ENCODE peak calls at places on chromosomes 7 and 10, in four cellular contexts. N is H1, U is H9, Q is trophoblast cell. R is an unnamed sample.

GRCh38 chr7:55977831-55978230 is 13.4 kb downstream of the NIPSNAP2 start:
- DNase-seq in N (no peak), U (no peak), Q (no peak), R (no peak)

GRCh38 chr10:74292871-74293427 is 141.9 kb downstream of the ADK start:
- DNase-seq in N (no peak), U (no peak), Q (no peak), R (no peak)

GRCh38 chr7:155392726-155393570 is 65.0 kb upstream of the EN2 start:
- DNase-seq in N (no peak), U (no peak), Q (peak; percentile 82), R (no peak)

GRCh38 chr7:134562136-134562535 is 13.2 kb downstream of the AKR1B15 start:
- DNase-seq in N (no peak), U (no peak), Q (no peak), R (no peak)

GRCh38 chr10:52027055-52027454 is 287.0 kb upstream of the DKK1 start:
- DNase-seq in N (no peak), U (no peak), Q (no peak), R (no peak)

GRCh38 chr7:158695726-158696452 is 8.7 kb downstream of the NCAPG2 start:
- DNase-seq in N (no peak), U (peak; percentile 33), Q (peak; percentile 27), R (peak; percentile 67)

GRCh38 chr7:158374586-158374985 is 213.0 kb downstream of the PTPRN2 start:
- DNase-seq in N (no peak), U (no peak), Q (no peak), R (no peak)

GRCh38 chr10:32314588-32314987 is 32.4 kb downstream of the EPC1 start:
- DNase-seq in N (no peak), U (no peak), Q (no peak), R (no peak)

GRCh38 chr7:36949711-36950600 is 225.7 kb upstream of the AOAH start:
- DNase-seq in N (no peak), U (no peak), Q (no peak), R (peak; percentile 16)

GRCh38 chr7:149874644-149875028 is 867 bp downstream of the ATP6V0E2 start:
- DNase-seq in N (no peak), U (peak; percentile 16), Q (no peak), R (no peak)

GRCh38 chr10:28841625-28842024 is 164.3 kb downstream of the BAMBI start:
- DNase-seq in N (no peak), U (no peak), Q (no peak), R (no peak)
- H2BK120ac ChIP-seq in N (no peak overlapping the region), U (no peak overlapping the region), Q (no peak overlapping the region), R (no peak overlapping the region)

DNA sequence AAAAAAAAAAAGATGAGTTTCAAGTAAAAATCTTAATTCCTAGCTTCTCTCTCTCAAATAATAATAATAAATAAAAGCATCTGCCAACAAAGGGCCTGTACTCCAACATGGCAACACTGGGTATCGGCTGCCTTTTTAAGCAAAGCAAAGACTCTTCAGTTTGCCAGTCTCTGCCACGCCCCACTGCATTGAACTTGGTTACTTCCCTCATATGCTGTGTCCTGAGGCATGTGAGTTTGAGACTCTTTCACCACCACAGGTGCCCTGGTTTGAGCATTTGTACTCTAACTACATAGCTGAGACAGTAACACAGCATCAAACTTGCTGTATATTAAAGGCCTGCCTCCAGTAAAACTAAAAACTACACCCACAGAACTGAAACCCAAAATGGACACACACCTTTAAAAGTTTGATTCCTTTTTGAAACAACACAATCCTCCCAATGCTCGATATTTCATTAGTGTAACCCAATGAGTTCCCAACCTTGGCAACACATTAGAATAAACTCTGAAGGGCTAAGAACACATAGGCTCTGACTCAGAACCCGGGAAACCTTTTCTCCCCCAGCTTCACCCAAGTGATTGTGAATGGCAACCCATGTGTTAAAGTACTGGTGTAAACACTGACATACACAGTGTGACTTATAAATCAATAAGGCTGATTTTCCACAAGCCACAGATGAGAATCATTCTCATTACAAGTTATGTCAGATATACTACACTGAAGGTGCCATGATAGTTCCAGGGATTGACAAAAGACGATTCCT is 12.0 kb downstream of the JAZF1 start:
- DNase-seq in N (no peak), U (no peak), Q (no peak), R (no peak)
- H3K4ac ChIP-seq in N (no peak overlapping the region), U (no peak overlapping the region), Q (no peak overlapping the region), R (no peak overlapping the region)

DNA sequence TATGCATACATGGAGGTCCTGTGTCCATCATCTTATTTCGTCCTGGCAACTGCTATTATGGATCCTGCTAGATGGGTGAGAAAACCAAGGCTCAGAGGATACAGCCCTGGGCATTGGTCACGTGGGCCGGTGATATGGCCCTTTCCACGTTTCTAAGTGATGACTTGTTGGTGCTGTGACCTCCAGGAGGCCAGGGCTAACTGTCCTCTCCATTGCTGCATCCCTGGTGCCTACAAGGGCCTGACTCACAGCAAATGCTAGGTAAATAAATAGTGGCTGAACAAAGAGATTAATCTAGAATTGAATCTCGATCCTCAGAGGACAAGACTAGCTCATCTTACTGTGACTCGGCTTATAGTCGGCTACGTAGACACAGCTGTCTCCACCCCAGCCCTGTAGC is 78.6 kb downstream of the FAM53B start:
- DNase-seq in N (no peak), U (no peak), Q (peak; percentile 44), R (no peak)
- H3K79me2 ChIP-seq in N (no peaks in the 10 kb centered on the region), U (no peaks in the 10 kb centered on the region), Q (peaks cover 3% of the 10 kb centered on the region), R (no peaks in the 10 kb centered on the region)

GRCh38 chr10:369441-370221 is 234.4 kb downstream of the ZMYND11 start:
- DNase-seq in N (no peak), U (no peak), Q (no peak), R (no peak)
- H2BK120ac ChIP-seq in N (no peak overlapping the region), U (no peak overlapping the region), Q (peak overlapping the region; percentile 98), R (no peak overlapping the region)

GRCh38 chr7:24819916-24820689 is 62.8 kb upstream of the GSDME start:
- DNase-seq in N (no peak), U (peak; percentile 80), Q (peak; percentile 85), R (peak; percentile 92)

GRCh38 chr7:24820730-24821044 is 63.4 kb upstream of the GSDME start:
- DNase-seq in N (no peak), U (no peak), Q (no peak), R (no peak)

GRCh38 chr7:24824896-24825295 is 67.6 kb upstream of the GSDME start:
- DNase-seq in N (no peak), U (no peak), Q (no peak), R (no peak)

GRCh38 chr7:24824400-24824799 is 67.1 kb upstream of the GSDME start:
- DNase-seq in N (no peak), U (no peak), Q (no peak), R (no peak)

GRCh38 chr7:24821045-24821853 is 64.0 kb upstream of the GSDME start:
- DNase-seq in N (no peak), U (no peak), Q (peak; percentile 90), R (peak; percentile 30)
- H3K4ac ChIP-seq in N (no peak overlapping the region), U (no peak overlapping the region), Q (no peak overlapping the region), R (no peak overlapping the region)

GRCh38 chr7:17912050-17912449 is 28.2 kb downstream of the SNX13 start:
- DNase-seq in N (no peak), U (no peak), Q (no peak), R (no peak)

GRCh38 chr7:17913250-17913649 is 27.0 kb downstream of the SNX13 start:
- DNase-seq in N (no peak), U (no peak), Q (no peak), R (no peak)

GRCh38 chr7:17907014-17907413 is 33.3 kb downstream of the SNX13 start:
- DNase-seq in N (no peak), U (no peak), Q (no peak), R (no peak)

GRCh38 chr7:17912536-17913235 is 27.6 kb downstream of the SNX13 start:
- DNase-seq in N (no peak), U (no peak), Q (no peak), R (no peak)

DNA sequence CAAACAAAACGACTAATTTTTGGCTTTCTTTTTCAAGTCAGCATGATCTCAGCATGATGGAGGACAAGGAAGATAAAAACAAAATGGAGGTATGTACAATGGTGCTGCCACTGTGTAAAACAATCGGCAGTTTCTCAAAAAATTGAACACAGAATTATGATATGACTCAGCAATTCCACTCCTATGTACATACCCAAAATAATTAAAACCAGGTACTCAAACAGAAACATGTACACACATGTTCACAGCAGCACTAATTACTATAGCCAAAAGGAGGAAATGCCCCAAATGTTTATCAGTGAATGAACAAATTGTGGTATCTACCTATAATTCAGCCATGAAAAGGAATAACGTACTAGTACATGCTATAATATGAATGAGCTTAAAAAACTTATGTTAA is 29.9 kb downstream of the SNX13 start:
- DNase-seq in N (no peak), U (no peak), Q (no peak), R (no peak)
- H3K79me2 ChIP-seq in N (peaks cover 96% of the 10 kb centered on the region), U (peaks cover 4% of the 10 kb centered on the region), Q (peaks cover 8% of the 10 kb centered on the region), R (peaks cover 12% of the 10 kb centered on the region)

GRCh38 chr7:139854803-139855497 is 25.9 kb downstream of the TBXAS1 start:
- DNase-seq in N (no peak), U (no peak), Q (no peak), R (no peak)
- H2BK120ac ChIP-seq in N (no peak overlapping the region), U (no peak overlapping the region), Q (no peak overlapping the region), R (no peak overlapping the region)

DNA sequence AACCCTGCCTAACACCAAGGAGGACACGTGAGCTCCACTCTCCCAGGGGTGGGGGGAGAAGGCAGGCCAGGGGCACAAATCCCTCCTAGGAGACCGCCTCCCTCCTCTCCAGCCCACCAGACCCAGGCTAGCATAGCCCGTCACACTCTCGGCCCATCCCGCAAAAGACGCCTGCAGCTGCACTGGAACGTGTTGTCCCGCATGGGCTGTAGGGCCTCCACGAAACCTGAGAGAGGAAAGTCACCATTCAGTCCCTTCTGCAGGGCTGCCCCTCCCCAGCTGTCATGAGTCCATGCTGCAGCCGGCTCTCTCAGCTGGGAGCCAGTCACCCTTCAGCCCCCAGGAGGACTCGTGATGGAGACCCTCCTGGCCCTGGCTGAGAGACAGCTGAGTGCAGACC is 126.2 kb downstream of the MAD1L1 start:
- DNase-seq in N (no peak), U (no peak), Q (no peak), R (no peak)
- H3K4ac ChIP-seq in N (peak overlapping the region; percentile 42), U (no peak overlapping the region), Q (no peak overlapping the region), R (no peak overlapping the region)

DNA sequence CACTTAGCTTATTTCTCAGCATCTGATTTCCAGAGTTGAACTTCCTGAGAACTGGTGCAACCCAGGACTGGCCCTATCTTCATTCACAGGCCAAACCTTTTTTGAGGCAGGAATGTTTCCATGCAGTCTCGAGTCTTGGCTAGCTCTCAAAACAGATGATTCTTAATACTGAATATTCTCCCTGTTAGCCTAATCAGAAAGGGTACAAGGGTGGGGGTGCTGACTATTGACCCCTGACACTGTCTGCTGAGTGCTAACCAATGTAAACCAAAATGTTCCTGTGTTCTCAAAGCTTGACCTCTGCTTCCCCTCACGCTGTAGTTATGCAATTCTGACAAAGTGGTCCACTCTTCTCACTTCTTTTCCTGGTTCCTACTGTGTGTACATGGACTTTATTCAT is 25.3 kb downstream of the VWDE start:
- DNase-seq in N (no peak), U (no peak), Q (no peak), R (no peak)
- H3K79me2 ChIP-seq in N (no peaks in the 10 kb centered on the region), U (no peaks in the 10 kb centered on the region), Q (no peaks in the 10 kb centered on the region), R (no peaks in the 10 kb centered on the region)